ENCODE peak calls at places on chromosomes 3 and 15, in four cellular contexts. L is ovary, M is psoas muscle, X is HCT116. R is an unnamed sample.

GRCh38 chr3:64151335-64151871 is 73.9 kb downstream of the PRICKLE2 start:
- DNase-seq in L (no peak), X (no peak), M (no peak), R (no peak)

GRCh38 chr3:44323341-44323955 is 15.1 kb upstream of the TCAIM start:
- DNase-seq in X (peak; percentile 46), L (peak; percentile 80), M (peak; percentile 42), R (peak; percentile 26)

GRCh38 chr3:150439657-150440056 is 31.6 kb downstream of the TSC22D2 start:
- DNase-seq in X (no peak), L (no peak), M (no peak), R (no peak)

GRCh38 chr3:71243230-71243629 is 340.3 kb downstream of the FOXP1 start:
- DNase-seq in M (no peak), L (no peak), X (no peak), R (no peak)

GRCh38 chr3:160796813-160797164 is 40.8 kb downstream of the PPM1L start:
- DNase-seq in L (no peak), X (no peak), M (no peak), R (no peak)

GRCh38 chr3:70281663-70282062 is 30.8 kb downstream of the MDFIC2 start:
- DNase-seq in L (no peak), M (no peak), X (no peak), R (peak; percentile 16)

GRCh38 chr15:48592929-48593328 is 52.6 kb downstream of the FBN1 start:
- DNase-seq in X (no peak), L (no peak), M (no peak), R (no peak)

GRCh38 chr3:56890448-56891083 is 88.8 kb upstream of the ARHGEF3 start:
- DNase-seq in M (no peak), L (no peak), X (no peak), R (no peak)

GRCh38 chr15:69623521-69624513 is 171.2 kb downstream of the RPLP1 start:
- DNase-seq in X (no peak), M (no peak), L (no peak), R (no peak)

GRCh38 chr15:62026707-62027565 is 33.3 kb downstream of the VPS13C start:
- DNase-seq in M (no peak), X (no peak), L (no peak), R (no peak)

GRCh38 chr3:173045770-173046382 is 95.2 kb downstream of the SPATA16 start:
- DNase-seq in M (no peak), L (no peak), X (no peak), R (no peak)

GRCh38 chr15:82900511-82900910 is 52.0 kb downstream of the HOMER2 start:
- DNase-seq in M (no peak), X (no peak), L (no peak), R (no peak)

GRCh38 chr3:48125026-48125704 is 63.1 kb downstream of the CDC25A start:
- DNase-seq in L (peak; percentile 61), X (no peak), M (no peak), R (peak; percentile 63)

GRCh38 chr3:192819001-192819569 is 91.7 kb upstream of the FGF12 start:
- DNase-seq in L (no peak), M (no peak), X (peak; percentile 59), R (no peak)
- H3K27ac ChIP-seq in L (no peak overlapping the region), M (no peak overlapping the region), X (no peak overlapping the region), R (peak overlapping the region; percentile 71)

DNA sequence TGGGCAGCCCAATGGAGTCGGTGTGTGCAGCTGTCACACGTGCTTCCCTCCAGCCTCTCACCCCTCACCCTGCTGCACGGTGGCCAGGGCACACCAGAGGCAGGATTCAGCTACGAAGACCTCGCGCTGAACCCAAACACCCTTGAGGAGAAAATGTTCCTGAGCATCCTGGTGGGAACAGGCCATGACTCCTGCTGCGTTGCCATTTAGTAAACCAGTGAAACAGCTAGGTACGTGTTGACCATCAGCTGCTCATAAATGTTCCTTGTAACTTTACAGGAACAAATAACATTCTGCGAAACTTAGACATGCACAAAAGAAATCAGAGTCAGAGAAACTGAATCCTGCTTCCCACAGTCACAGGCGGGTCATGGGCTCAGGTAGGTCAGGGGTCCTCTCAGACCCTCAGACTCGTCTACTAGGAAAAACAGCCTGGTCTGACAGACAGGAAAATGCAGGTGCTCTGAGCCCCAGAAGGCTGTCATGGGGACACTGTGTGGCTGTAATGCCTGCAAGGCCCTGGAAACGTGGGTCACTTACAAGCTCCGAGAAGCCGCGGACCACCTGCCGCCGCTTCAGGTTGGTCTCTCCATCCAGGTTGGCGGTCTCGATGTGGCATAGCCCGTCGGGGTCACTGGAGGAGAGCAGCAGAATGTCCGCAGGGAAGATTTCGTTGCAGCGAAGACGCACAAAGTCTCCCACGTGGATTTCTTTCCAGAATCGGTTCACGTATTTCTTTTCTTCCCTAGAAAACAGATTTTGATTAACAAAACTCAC is 82.5 kb downstream of the ATP10A start:
- DNase-seq in L (no peak), X (no peak), M (no peak), R (no peak)
- TF ChIP-seq CTCF in L (no peak), X (no peak), M (no peak), R (no peak)

GRCh38 chr3:8507496-8507895 is 5.9 kb downstream of the LMCD1 start:
- DNase-seq in X (no peak), M (no peak), L (no peak), R (no peak)
- H3K4me3 ChIP-seq in X (no peak overlapping the region), M (no peak overlapping the region), L (no peak overlapping the region), R (no peak overlapping the region)

GRCh38 chr3:12188328-12188648 is 29.6 kb upstream of the TIMP4 start:
- DNase-seq in L (no peak), M (no peak), X (no peak), R (no peak)
- H3K27ac ChIP-seq in L (peak overlapping the region; percentile 36), M (no peak overlapping the region), X (peak overlapping the region; percentile 29), R (peak overlapping the region; percentile 92)

GRCh38 chr3:31129241-31129640 is 234.8 kb upstream of the GADL1 start:
- DNase-seq in L (no peak), M (no peak), X (no peak), R (no peak)

GRCh38 chr3:31137718-31138465 is 243.4 kb upstream of the GADL1 start:
- DNase-seq in M (no peak), L (no peak), X (no peak), R (no peak)

GRCh38 chr3:31133541-31133940 is 239.1 kb upstream of the GADL1 start:
- DNase-seq in X (no peak), M (no peak), L (no peak), R (no peak)

GRCh38 chr3:31135546-31135945 is 241.1 kb upstream of the GADL1 start:
- DNase-seq in L (no peak), X (no peak), M (no peak), R (no peak)

GRCh38 chr3:31132132-31132769 is 237.8 kb upstream of the GADL1 start:
- DNase-seq in L (no peak), M (no peak), X (peak; percentile 54), R (peak; percentile 2)
- TF ChIP-seq CTCF in L (no peak), M (peak; percentile 81), X (peak; percentile 62), R (peak; percentile 62)

DNA sequence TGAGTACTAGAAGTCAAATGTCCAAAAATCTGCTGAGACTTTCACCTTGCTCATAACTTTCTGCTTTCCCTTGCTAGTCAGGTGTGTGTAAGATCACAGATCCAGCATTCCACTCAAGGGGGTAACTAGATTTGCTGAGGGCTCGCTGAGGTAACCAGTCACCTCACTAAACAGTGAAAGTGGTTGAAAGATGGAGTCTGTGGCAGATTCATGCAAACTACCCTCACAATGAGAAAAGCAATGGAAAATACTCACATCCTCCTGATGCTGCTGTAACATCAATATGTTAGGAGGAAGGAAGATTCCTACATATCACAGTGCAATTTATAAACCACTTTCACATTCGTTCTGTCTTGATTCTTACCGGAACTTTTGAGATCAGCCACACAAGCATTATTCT is 174.3 kb upstream of the BCL6 start:
- DNase-seq in X (no peak), M (no peak), L (no peak), R (no peak)
- H3K4me3 ChIP-seq in X (no peak overlapping the region), M (no peak overlapping the region), L (no peak overlapping the region), R (no peak overlapping the region)

DNA sequence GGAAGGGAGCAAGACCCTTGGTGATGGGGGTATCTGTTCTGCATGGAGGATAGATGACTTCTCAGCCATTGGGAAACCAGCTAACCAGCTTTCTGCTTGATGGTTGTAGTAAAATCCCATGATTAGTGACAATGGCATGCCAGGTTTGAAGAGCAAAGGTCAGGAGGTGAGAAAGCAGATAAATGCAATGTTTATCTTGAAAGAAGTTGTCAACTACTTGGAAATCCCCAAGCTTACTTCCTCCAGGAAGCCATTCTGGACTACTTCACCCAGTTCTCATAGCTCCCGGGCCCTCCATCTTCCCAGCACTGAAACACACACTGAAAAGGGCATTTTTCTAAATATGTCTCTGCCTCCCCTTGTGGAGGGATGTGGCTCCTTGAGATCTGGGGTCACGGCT is 51.3 kb downstream of the SMAD3 start:
- DNase-seq in M (no peak), X (no peak), L (no peak), R (no peak)
- H3K27ac ChIP-seq in M (peak overlapping the region; percentile 97), X (no peak overlapping the region), L (no peak overlapping the region), R (peak overlapping the region; percentile 80)

GRCh38 chr3:80068459-80068858 is 300.7 kb upstream of the ROBO1 start:
- DNase-seq in X (no peak), M (no peak), L (no peak), R (no peak)
- TF ChIP-seq CTCF in X (no peak), M (no peak), L (no peak), R (no peak)

GRCh38 chr3:58535531-58536500 is 1.2 kb downstream of the ACOX2 start:
- DNase-seq in M (no peak), X (no peak), L (no peak), R (no peak)

GRCh38 chr3:58534592-58535494 is 2.1 kb downstream of the ACOX2 start:
- DNase-seq in X (no peak), M (no peak), L (no peak), R (no peak)

GRCh38 chr3:58539636-58540035 is 2.6 kb upstream of the ACOX2 start:
- DNase-seq in M (no peak), X (no peak), L (no peak), R (no peak)

GRCh38 chr3:58537412-58538301 is 667 bp upstream of the ACOX2 start:
- DNase-seq in M (no peak), X (no peak), L (no peak), R (no peak)

GRCh38 chr3:58536501-58537411 is at the start of gene ACOX2:
- DNase-seq in L (peak; percentile 78), M (peak; percentile 67), X (no peak), R (no peak)
- H3K4me3 ChIP-seq in L (peak within 1 kb of the TSS; percentile 36), M (peak within 1 kb of the TSS; percentile 59), X (no peak within 1 kb of the TSS), R (peak within 1 kb of the TSS; percentile 59)

R was measured in AG04450.